ENCODE peak calls at places on chromosomes 11 and 22, in nine cellular contexts. H is cardiac muscle cell, C is stomach, L is testis, G is body of pancreas, T is uterus, U is neuronal stem cell, J is right cardiac atrium, B is thoracic aorta. W is an unnamed sample. For H3K9me3, the result is how much of the 10 kb centered on the place peaks cover.

GRCh38 chr11:62575156-62575555 is 1.5 kb upstream of the EEF1G start:
- DNase-seq in H (no peak), C (peak), L (no peak), G (peak), T (peak), U (no peak), J (peak), B (no peak), W (no peak)

GRCh38 chr11:21654091-21654490 is 538.8 kb upstream of the ANO5 start:
- DNase-seq in H (no peak), C (no peak), L (no peak), G (no peak), T (no peak), U (peak), J (no peak), B (no peak), W (no peak)

GRCh38 chr11:126611438-126611837 is 256.0 kb downstream of the ST3GAL4 start:
- DNase-seq in H (no peak), C (no peak), L (no peak), G (no peak), T (no peak), U (no peak), J (no peak), B (no peak), W (no peak)

GRCh38 chr11:8810331-8811301 is 100.4 kb upstream of the AKIP1 start:
- DNase-seq in H (peak), C (peak), L (peak), G (peak), T (peak), U (peak), J (peak), B (peak), W (peak)

GRCh38 chr11:129946256-129946655 is 50.9 kb upstream of the NFRKB start:
- DNase-seq in H (no peak), C (no peak), L (no peak), G (no peak), T (no peak), U (no peak), J (no peak), B (no peak), W (peak)

GRCh38 chr11:134762248-134763029 is 350.4 kb upstream of the B3GAT1 start:
- DNase-seq in H (no peak), C (no peak), L (peak), G (no peak), T (no peak), U (no peak), J (no peak), B (no peak), W (no peak)

GRCh38 chr11:102761646-102762238 is 18.7 kb downstream of the MMP10 start:
- DNase-seq in H (peak), C (no peak), L (no peak), G (no peak), T (no peak), U (peak), J (no peak), B (no peak), W (peak)

GRCh38 chr22:22928666-22929380 is 41.2 kb downstream of the IGLL5 start:
- DNase-seq in H (no peak), C (peak), L (no peak), G (peak), T (no peak), U (no peak), J (peak), B (no peak), W (peak)

GRCh38 chr11:110704210-110704864 is 7.9 kb downstream of the ARHGAP20 start:
- DNase-seq in H (no peak), C (no peak), L (no peak), G (no peak), T (no peak), U (no peak), J (no peak), B (no peak), W (no peak)

GRCh38 chr22:23688121-23688520 is 2.7 kb upstream of the RGL4 start:
- DNase-seq in H (no peak), C (peak), L (no peak), G (no peak), T (no peak), U (no peak), J (no peak), B (no peak), W (no peak)

GRCh38 chr22:19817561-19818263 is 37.0 kb downstream of the GNB1L start:
- DNase-seq in H (no peak), C (peak), L (peak), G (no peak), T (no peak), U (no peak), J (no peak), B (no peak), W (no peak)

GRCh38 chr11:69273571-69273970 is 20.4 kb upstream of the MYEOV start:
- DNase-seq in H (no peak), C (no peak), L (no peak), G (no peak), T (no peak), U (no peak), J (no peak), B (no peak), W (no peak)

GRCh38 chr11:128184981-128185380 is 402.4 kb downstream of the ETS1 start:
- DNase-seq in H (no peak), C (no peak), L (no peak), G (no peak), T (no peak), U (no peak), J (no peak), B (no peak), W (no peak)

GRCh38 chr11:117678651-117679407 is 118.2 kb downstream of the DSCAML1 start:
- DNase-seq in H (no peak), C (no peak), L (no peak), G (no peak), T (no peak), U (no peak), J (no peak), B (no peak), W (no peak)

GRCh38 chr11:17648528-17648927 is 70.8 kb upstream of the MYOD1 start:
- DNase-seq in H (no peak), C (no peak), L (no peak), G (no peak), T (no peak), U (no peak), J (no peak), B (no peak), W (no peak)

GRCh38 chr11:132427611-132428010 is 1057.2 kb downstream of the NTM start:
- DNase-seq in H (no peak), C (no peak), L (no peak), G (no peak), T (no peak), U (no peak), J (no peak), B (no peak), W (peak)

GRCh38 chr11:69352715-69353325 is 58.9 kb downstream of the MYEOV start:
- DNase-seq in H (no peak), C (peak), L (no peak), G (peak), T (no peak), U (no peak), J (no peak), B (no peak), W (peak)

GRCh38 chr22:44139773-44140172 is 41.0 kb upstream of the PARVG start:
- DNase-seq in H (no peak), C (peak), L (no peak), G (no peak), T (no peak), U (no peak), J (no peak), B (no peak), W (no peak)

GRCh38 chr11:48109046-48109666 is 107.5 kb upstream of the OR4B1 start:
- DNase-seq in H (no peak), C (no peak), L (no peak), G (no peak), T (no peak), U (no peak), J (no peak), B (no peak), W (peak)

GRCh38 chr22:37520754-37521153 is 1.5 kb upstream of the CARD10 start:
- DNase-seq in H (no peak), C (no peak), L (peak), G (no peak), T (no peak), U (no peak), J (peak), B (no peak), W (no peak)

GRCh38 chr11:18056561-18057181 is 10.6 kb upstream of the TPH1 start:
- DNase-seq in H (no peak), C (no peak), L (no peak), G (no peak), T (no peak), U (no peak), J (no peak), B (no peak), W (no peak)

GRCh38 chr22:43412808-43413785 is 1.3 kb downstream of the MPPED1 start:
- DNase-seq in H (no peak), C (no peak), L (peak), G (no peak), T (no peak), U (peak), J (peak), B (no peak), W (no peak)

GRCh38 chr11:50174189-50174588 is 141.5 kb downstream of the OR4C45 start:
- DNase-seq in H (no peak), C (no peak), L (no peak), G (no peak), T (no peak), U (no peak), J (no peak), B (no peak), W (no peak)

GRCh38 chr11:115334932-115335788 is 169.1 kb downstream of the CADM1 start:
- DNase-seq in H (peak), C (no peak), L (no peak), G (no peak), T (no peak), U (peak), J (no peak), B (no peak), W (peak)

GRCh38 chr11:13222285-13222684 is 55.3 kb upstream of the BMAL1 start:
- DNase-seq in H (no peak), C (no peak), L (no peak), G (no peak), T (no peak), U (no peak), J (no peak), B (no peak), W (peak)

GRCh38 chr11:44498524-44498923 is 66.9 kb upstream of the CD82 start:
- DNase-seq in H (no peak), C (no peak), L (peak), G (peak), T (peak), U (no peak), J (no peak), B (no peak), W (no peak)

GRCh38 chr11:62001450-62002178 is 34.2 kb upstream of the FTH1 start:
- DNase-seq in H (peak), C (peak), L (peak), G (peak), T (peak), U (no peak), J (no peak), B (no peak), W (no peak)

GRCh38 chr11:64230985-64231365 is 627 bp downstream of the DNAJC4 start:
- DNase-seq in H (no peak), C (no peak), L (no peak), G (no peak), T (no peak), U (no peak), J (no peak), B (no peak), W (no peak)

GRCh38 chr11:122229611-122230386 is 113.8 kb upstream of the BLID start:
- DNase-seq in H (no peak), C (no peak), L (peak), G (no peak), T (no peak), U (peak), J (no peak), B (no peak), W (no peak)

GRCh38 chr22:29621761-29622526 is 18.5 kb downstream of the NF2 start:
- DNase-seq in H (no peak), C (no peak), L (no peak), G (peak), T (no peak), U (no peak), J (no peak), B (no peak), W (peak)

GRCh38 chr22:47124451-47124881 is 362.0 kb downstream of the TBC1D22A start:
- DNase-seq in H (no peak), C (no peak), L (no peak), G (no peak), T (no peak), U (no peak), J (peak), B (no peak), W (no peak)

GRCh38 chr11:6273188-6273587 is 13.6 kb downstream of the CCKBR start:
- DNase-seq in H (peak), C (no peak), L (no peak), G (no peak), T (no peak), U (no peak), J (no peak), B (no peak), W (no peak)

GRCh38 chr22:20062766-20063083 is 17.3 kb upstream of the DGCR8 start:
- DNase-seq in H (no peak), C (no peak), L (no peak), G (no peak), T (no peak), U (no peak), J (no peak), B (no peak), W (peak)

GRCh38 chr11:25244126-25244525 is 747.3 kb downstream of the LUZP2 start:
- DNase-seq in H (no peak), C (no peak), L (no peak), G (no peak), T (no peak), U (no peak), J (no peak), B (no peak), W (no peak)

GRCh38 chr11:23021287-23021863 is 161.1 kb upstream of the CCDC179 start:
- DNase-seq in H (peak), C (peak), L (peak), G (peak), T (no peak), U (peak), J (no peak), B (no peak), W (peak)

GRCh38 chr22:45608763-45609180 is 62.9 kb upstream of the ATXN10 start:
- DNase-seq in H (no peak), C (no peak), L (no peak), G (no peak), T (no peak), U (no peak), J (no peak), B (no peak), W (peak)

GRCh38 chr22:28955817-28956216 is 72.4 kb downstream of the ZNRF3 start:
- DNase-seq in H (no peak), C (peak), L (no peak), G (no peak), T (no peak), U (no peak), J (no peak), B (no peak), W (peak)

GRCh38 chr22:23565942-23566715 is 14.0 kb downstream of the IGLL1 start:
- DNase-seq in H (peak), C (no peak), L (no peak), G (peak), T (no peak), U (peak), J (peak), B (no peak), W (no peak)

GRCh38 chr11:92658733-92659132 is 310.7 kb upstream of the MTNR1B start:
- DNase-seq in H (no peak), C (no peak), L (no peak), G (no peak), T (no peak), U (no peak), J (no peak), B (no peak), W (no peak)

GRCh38 chr11:125062196-125062930 is 742 bp upstream of the SLC37A2 start:
- DNase-seq in H (peak), C (peak), L (no peak), G (no peak), T (no peak), U (no peak), J (no peak), B (no peak), W (no peak)

GRCh38 chr11:125063429-125064043 is 431 bp downstream of the SLC37A2 start:
- DNase-seq in H (peak), C (peak), L (no peak), G (no peak), T (no peak), U (peak), J (peak), B (no peak), W (no peak)

GRCh38 chr11:125061237-125061636 is 1.9 kb upstream of the SLC37A2 start:
- DNase-seq in H (no peak), C (no peak), L (no peak), G (no peak), T (no peak), U (no peak), J (no peak), B (no peak), W (no peak)

GRCh38 chr11:125064070-125064469 is 965 bp downstream of the SLC37A2 start:
- DNase-seq in H (no peak), C (no peak), L (no peak), G (no peak), T (no peak), U (no peak), J (no peak), B (no peak), W (no peak)

GRCh38 chr11:125062931-125063428 is at the start of gene SLC37A2:
- DNase-seq in H (peak), C (peak), L (peak), G (peak), T (peak), U (peak), J (peak), B (peak), W (peak)
- H3K27ac ChIP-seq in H (no peak), C (peak), L (peak), G (peak), T (peak), U (no peak), J (no peak), B (peak), W (peak)

GRCh38 chr11:11163256-11163655 is 189.8 kb downstream of the CSNK2A3 start:
- DNase-seq in H (no peak), C (no peak), L (no peak), G (no peak), T (no peak), U (no peak), J (no peak), B (no peak), W (no peak)
- H3K9me3 ChIP-seq in H (under half), C (under half), L (under half), G (under half), T (under half), U (under half), J (under half), B (under half), W (under half)

GRCh38 chr11:65448074-65448417 is 25.4 kb downstream of the NEAT1 start:
- DNase-seq in H (no peak), C (no peak), L (no peak), G (no peak), T (no peak), U (no peak), J (no peak), B (no peak), W (peak)
- H3K27ac ChIP-seq in H (no peak), C (peak), L (no peak), G (peak), T (no peak), U (no peak), J (peak), B (peak), W (peak)

DNA sequence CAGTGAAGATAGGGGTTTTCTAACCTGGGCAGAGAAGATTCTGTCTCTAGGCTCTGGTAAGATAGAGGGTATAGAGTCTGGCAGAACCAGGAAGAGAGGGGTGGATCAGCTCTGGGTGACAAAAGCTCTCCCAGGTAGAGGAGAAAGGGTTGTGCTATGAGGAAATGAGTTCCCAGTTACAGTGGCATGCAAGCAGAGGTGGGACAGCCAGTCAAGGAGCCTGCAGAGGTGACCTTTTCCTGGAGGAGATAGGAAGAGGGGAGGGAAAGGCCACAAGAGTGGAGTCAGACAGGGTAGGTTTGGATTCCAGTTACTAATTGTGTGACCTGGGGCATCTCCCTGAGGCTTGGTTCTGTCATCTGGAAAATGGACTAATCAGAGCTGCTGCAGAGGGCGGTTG is 3.4 kb upstream of the CAPN5 start:
- DNase-seq in H (no peak), C (peak), L (no peak), G (no peak), T (no peak), U (no peak), J (no peak), B (no peak), W (no peak)
- H3K9me3 ChIP-seq in H (under half), C (under half), L (under half), G (under half), T (under half), U (under half), J (under half), B (under half), W (under half)

GRCh38 chr11:82732734-82733443 is 775 bp downstream of the FAM181B start:
- DNase-seq in H (peak), C (no peak), L (no peak), G (peak), T (peak), U (no peak), J (peak), B (no peak), W (no peak)

GRCh38 chr11:82734120-82734479 is 436 bp upstream of the FAM181B start:
- DNase-seq in H (no peak), C (no peak), L (no peak), G (no peak), T (no peak), U (no peak), J (no peak), B (no peak), W (no peak)

GRCh38 chr11:82733444-82734119 is at the start of gene FAM181B:
- DNase-seq in H (peak), C (peak), L (peak), G (peak), T (peak), U (peak), J (peak), B (peak), W (peak)

GRCh38 chr11:82731691-82732277 is 1.9 kb downstream of the FAM181B start:
- DNase-seq in H (no peak), C (no peak), L (no peak), G (no peak), T (no peak), U (no peak), J (no peak), B (no peak), W (no peak)

DNA sequence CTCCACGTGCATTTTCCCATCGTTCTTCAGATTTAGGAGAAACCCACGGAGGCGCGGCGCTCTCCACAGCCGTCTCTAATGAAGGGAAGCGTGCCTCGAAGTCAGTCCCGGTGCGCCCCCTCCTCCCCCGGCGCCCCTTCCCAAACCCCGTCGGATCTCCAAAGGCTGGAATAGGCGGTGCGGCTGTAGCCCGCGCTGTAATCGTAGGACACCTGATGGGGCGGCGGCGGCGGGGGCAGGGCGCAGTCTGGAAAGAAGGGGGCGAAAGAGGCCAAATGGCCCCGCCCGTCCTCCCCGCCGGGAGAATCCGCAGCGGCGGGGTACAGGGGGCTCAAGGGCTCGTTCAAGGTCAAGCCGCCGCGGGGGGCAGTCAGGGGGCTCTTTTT is 1.3 kb downstream of the FAM181B start:
- DNase-seq in H (no peak), C (no peak), L (no peak), G (no peak), T (no peak), U (no peak), J (peak), B (no peak), W (no peak)
- H3K27ac ChIP-seq in H (no peak), C (no peak), L (no peak), G (no peak), T (peak), U (no peak), J (no peak), B (no peak), W (no peak)

GRCh38 chr22:41690476-41690875 is 1.8 kb upstream of the SNU13 start:
- DNase-seq in H (no peak), C (no peak), L (no peak), G (no peak), T (no peak), U (no peak), J (no peak), B (no peak), W (no peak)
- H3K9me3 ChIP-seq in H (under half), C (under half), L (under half), G (under half), T (under half), U (under half), J (under half), B (under half), W (under half)

GRCh38 chr11:66857234-66857926 is 516 bp downstream of the LRFN4 start:
- DNase-seq in H (no peak), C (no peak), L (no peak), G (no peak), T (no peak), U (no peak), J (peak), B (no peak), W (no peak)
- H3K27ac ChIP-seq in H (no peak), C (peak), L (peak), G (no peak), T (peak), U (no peak), J (no peak), B (peak), W (no peak)

DNA sequence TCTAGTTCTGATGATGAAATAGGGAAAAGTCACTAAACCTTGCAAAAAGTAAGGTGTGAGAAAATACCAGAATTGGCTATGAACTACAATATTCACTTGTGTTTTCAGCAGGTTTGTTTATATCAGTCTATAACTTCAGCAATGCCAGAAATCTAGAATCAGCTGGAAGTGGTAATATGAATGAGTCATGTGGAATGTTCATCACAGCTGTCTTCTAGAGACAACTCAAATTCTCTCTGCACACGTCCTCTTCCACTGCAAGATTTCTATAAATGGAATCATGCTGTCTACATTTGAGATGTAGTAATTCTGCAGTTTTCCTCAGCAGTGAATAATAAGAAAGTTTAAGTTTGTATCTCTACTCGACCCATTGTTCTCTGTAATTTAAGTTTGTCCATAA is 89.9 kb downstream of the OR4A15 start:
- DNase-seq in H (no peak), C (no peak), L (no peak), G (no peak), T (no peak), U (no peak), J (no peak), B (no peak), W (no peak)
- H3K9me3 ChIP-seq in H (under half), C (under half), L (under half), G (under half), T (under half), U (under half), J (under half), B (under half), W (under half)

W was measured in fibroblast of lung.